ENCODE peak calls at places on chromosome 5, in ten cellular contexts. X is GM10248; O is stimulated activated CD4-positive, alpha-beta T cell treated with anti-CD3 and anti-CD28 coated beads, Interleukin-15, amount 100 ng/mL, for 1 hour; J is upper lobe of right lung; A is NCI-H1105; F is HEK293T; V is stimulated activated CD8-positive, alpha-beta memory T cell treated with anti-CD3 and anti-CD28 coated beads, Interleukin-4, amount 100 ng/mL, for 4 hours; L is Kasumi-1; I is heart left ventricle; G is KG1. T is an unnamed sample.

GRCh38 chr5:159908201-159908940 is 7.9 kb upstream of the ADRA1B start:
- DNase-seq in F (no peak), I (no peak), O (no peak), A (no peak), X (no peak), L (no peak), G (no peak), V (no peak), J (no peak), T (no peak)

GRCh38 chr5:67416133-67416937 is 219.7 kb upstream of the CD180 start:
- DNase-seq in L (no peak), I (no peak), X (no peak), F (no peak), V (no peak), O (no peak), G (no peak), A (no peak), J (no peak), T (no peak)

GRCh38 chr5:141824717-141825116 is 53.5 kb downstream of the PCDH1 start:
- DNase-seq in I (no peak), V (no peak), F (no peak), O (no peak), G (no peak), X (no peak), A (no peak), L (no peak), J (no peak), T (no peak)

GRCh38 chr5:34859253-34859652 is 20.3 kb downstream of the TTC23L start:
- DNase-seq in L (no peak), V (no peak), A (no peak), O (no peak), I (no peak), G (no peak), F (no peak), J (no peak), X (no peak), T (no peak)

GRCh38 chr5:142821733-142822487 is 51.7 kb downstream of the ARHGAP26 start:
- DNase-seq in X (no peak), F (no peak), I (no peak), J (no peak), V (no peak), O (no peak), G (no peak), A (no peak), L (peak), T (no peak)

GRCh38 chr5:175894805-175895204 is 23.4 kb downstream of the CPLX2 start:
- DNase-seq in L (no peak), I (no peak), F (no peak), G (no peak), O (no peak), X (no peak), V (no peak), J (no peak), A (no peak), T (no peak)

GRCh38 chr5:19855929-19856328 is 132.1 kb downstream of the CDH18 start:
- DNase-seq in O (no peak), V (no peak), L (no peak), G (no peak), A (no peak), J (no peak), X (no peak), F (no peak), I (no peak), T (no peak)

GRCh38 chr5:69032009-69032408 is 61.8 kb upstream of the SLC30A5 start:
- DNase-seq in V (no peak), G (no peak), X (no peak), J (no peak), L (peak), F (peak), A (no peak), I (no peak), O (no peak), T (no peak)

GRCh38 chr5:36720688-36721087 is 114.3 kb downstream of the SLC1A3 start:
- DNase-seq in X (peak), A (no peak), O (no peak), I (no peak), J (no peak), G (no peak), L (no peak), V (no peak), F (no peak), T (no peak)

GRCh38 chr5:93570294-93571110 is 10.5 kb downstream of the NR2F1-AS1 start:
- DNase-seq in X (no peak), V (no peak), I (no peak), G (no peak), A (no peak), J (no peak), O (no peak), L (no peak), F (no peak), T (no peak)

GRCh38 chr5:132065951-132066701 is 5.7 kb downstream of the IL3 start:
- DNase-seq in L (no peak), A (no peak), V (no peak), X (no peak), O (no peak), J (peak), G (no peak), F (no peak), I (no peak), T (no peak)

GRCh38 chr5:113204525-113205161 is 228.0 kb downstream of the DCP2 start:
- DNase-seq in V (no peak), A (no peak), J (no peak), F (no peak), X (no peak), I (peak), G (no peak), L (no peak), O (no peak), T (peak)

GRCh38 chr5:72126796-72127195 is 19.5 kb downstream of the MAP1B start:
- DNase-seq in A (no peak), X (no peak), G (no peak), V (no peak), J (no peak), O (no peak), I (no peak), L (no peak), F (no peak), T (no peak)

GRCh38 chr5:78813906-78814518 is 165.4 kb upstream of the LHFPL2 start:
- DNase-seq in I (no peak), G (no peak), A (no peak), O (no peak), V (no peak), L (no peak), J (no peak), F (no peak), X (no peak), T (no peak)

GRCh38 chr5:150511641-150512367 is 3.9 kb downstream of the NDST1 start:
- DNase-seq in A (no peak), I (peak), L (no peak), O (no peak), V (no peak), G (no peak), X (no peak), J (no peak), F (no peak), T (peak)

GRCh38 chr5:96331681-96332361 is 101.2 kb downstream of the PCSK1 start:
- DNase-seq in O (no peak), L (no peak), G (no peak), X (no peak), F (no peak), A (no peak), J (no peak), V (no peak), I (no peak), T (no peak)

GRCh38 chr5:37667846-37668245 is 172.0 kb downstream of the GDNF start:
- DNase-seq in A (no peak), O (no peak), I (no peak), F (no peak), L (no peak), J (no peak), X (no peak), G (no peak), V (no peak), T (no peak)

GRCh38 chr5:91383027-91383955 is at the start of gene ARRDC3:
- DNase-seq in X (peak), V (peak), G (peak), L (peak), J (peak), F (peak), O (peak), I (peak), A (peak), T (peak)

GRCh38 chr5:160213537-160213936 is 15.8 kb upstream of the FABP6 start:
- DNase-seq in V (no peak), A (no peak), F (no peak), X (no peak), L (no peak), G (no peak), J (no peak), I (no peak), O (no peak), T (no peak)

GRCh38 chr5:174087783-174088182 is 42.3 kb downstream of the NSG2 start:
- DNase-seq in F (no peak), V (no peak), I (no peak), O (no peak), A (no peak), L (no peak), G (no peak), X (no peak), J (no peak), T (no peak)

GRCh38 chr5:54263447-54263846 is 46.9 kb downstream of the ARL15 start:
- DNase-seq in O (no peak), X (no peak), V (no peak), I (no peak), F (no peak), J (no peak), G (no peak), L (no peak), A (no peak), T (no peak)